ENCODE peak calls at places on chromosome 1, in seven cellular contexts. One of them, this sample, is unnamed.

GRCh38 chr1:85274969-85275453 is 1.4 kb downstream of the BCL10 start:
- DNase-seq in HCT116: no peak
- DNase-seq in K562: no peak
- DNase-seq in lower leg skin: no peak
- DNase-seq in adrenal gland: no peak
- DNase-seq in thyroid gland: no peak
- DNase-seq in gastrocnemius medialis: no peak
- DNase-seq in this sample: no peak

GRCh38 chr1:168297019-168297418 is 16.3 kb downstream of the TBX19 start:
- DNase-seq in HCT116: no peak
- DNase-seq in K562: no peak
- DNase-seq in lower leg skin: no peak
- DNase-seq in adrenal gland: no peak
- DNase-seq in thyroid gland: no peak
- DNase-seq in gastrocnemius medialis: no peak
- DNase-seq in this sample: no peak

GRCh38 chr1:218351617-218352438 is 6.7 kb downstream of the TGFB2 start:
- DNase-seq in HCT116: no peak
- DNase-seq in K562: no peak
- DNase-seq in lower leg skin: no peak
- DNase-seq in adrenal gland: peak; percentile 20
- DNase-seq in thyroid gland: peak; percentile 18
- DNase-seq in gastrocnemius medialis: no peak
- DNase-seq in this sample: no peak

GRCh38 chr1:117405042-117405441 is 37.8 kb downstream of the MAN1A2 start:
- DNase-seq in HCT116: no peak
- DNase-seq in K562: no peak
- DNase-seq in lower leg skin: no peak
- DNase-seq in adrenal gland: no peak
- DNase-seq in thyroid gland: no peak
- DNase-seq in gastrocnemius medialis: no peak
- DNase-seq in this sample: no peak

GRCh38 chr1:53276153-53276901 is 38.0 kb upstream of the MAGOH start:
- DNase-seq in HCT116: no peak
- DNase-seq in K562: no peak
- DNase-seq in lower leg skin: no peak
- DNase-seq in adrenal gland: no peak
- DNase-seq in thyroid gland: no peak
- DNase-seq in gastrocnemius medialis: no peak
- DNase-seq in this sample: no peak

GRCh38 chr1:12177999-12178441 is 11.2 kb downstream of the TNFRSF1B start:
- DNase-seq in HCT116: peak; percentile 35
- DNase-seq in K562: no peak
- DNase-seq in lower leg skin: peak; percentile 97
- DNase-seq in adrenal gland: peak; percentile 74
- DNase-seq in thyroid gland: peak; percentile 28
- DNase-seq in gastrocnemius medialis: no peak
- DNase-seq in this sample: no peak

GRCh38 chr1:180521474-180522203 is 19.3 kb upstream of the ACBD6 start:
- DNase-seq in HCT116: peak; percentile 77
- DNase-seq in K562: no peak
- DNase-seq in lower leg skin: no peak
- DNase-seq in adrenal gland: no peak
- DNase-seq in thyroid gland: no peak
- DNase-seq in gastrocnemius medialis: no peak
- DNase-seq in this sample: no peak

GRCh38 chr1:33255347-33256311 is 663 bp upstream of the ZNF362 start:
- DNase-seq in HCT116: peak; percentile 83
- DNase-seq in K562: no peak
- DNase-seq in lower leg skin: peak; percentile 96
- DNase-seq in adrenal gland: peak; percentile 88
- DNase-seq in thyroid gland: peak; percentile 76
- DNase-seq in gastrocnemius medialis: peak; percentile 79
- DNase-seq in this sample: peak; percentile 58

GRCh38 chr1:247437551-247438535 is 20.1 kb downstream of the OR2B11 start:
- DNase-seq in HCT116: no peak
- DNase-seq in K562: no peak
- DNase-seq in lower leg skin: no peak
- DNase-seq in adrenal gland: no peak
- DNase-seq in thyroid gland: no peak
- DNase-seq in gastrocnemius medialis: no peak
- DNase-seq in this sample: no peak

GRCh38 chr1:178341218-178341956 is 155.4 kb downstream of the CLEC20A start:
- DNase-seq in HCT116: peak; percentile 68
- DNase-seq in K562: no peak
- DNase-seq in lower leg skin: no peak
- DNase-seq in adrenal gland: peak; percentile 30
- DNase-seq in thyroid gland: peak; percentile 70
- DNase-seq in gastrocnemius medialis: no peak
- DNase-seq in this sample: peak; percentile 13

GRCh38 chr1:183223467-183223866 is 37.4 kb downstream of the LAMC2 start:
- DNase-seq in HCT116: no peak
- DNase-seq in K562: no peak
- DNase-seq in lower leg skin: no peak
- DNase-seq in adrenal gland: no peak
- DNase-seq in thyroid gland: peak; percentile 36
- DNase-seq in gastrocnemius medialis: no peak
- DNase-seq in this sample: no peak

GRCh38 chr1:151145158-151146071 is 1.0 kb downstream of the SEMA6C start:
- DNase-seq in HCT116: no peak
- DNase-seq in K562: no peak
- DNase-seq in lower leg skin: peak; percentile 90
- DNase-seq in adrenal gland: no peak
- DNase-seq in thyroid gland: no peak
- DNase-seq in gastrocnemius medialis: peak; percentile 76
- DNase-seq in this sample: peak; percentile 26

GRCh38 chr1:169109561-169110134 is 3.2 kb downstream of the ATP1B1 start:
- DNase-seq in HCT116: peak; percentile 88
- DNase-seq in K562: no peak
- DNase-seq in lower leg skin: no peak
- DNase-seq in adrenal gland: peak; percentile 88
- DNase-seq in thyroid gland: peak; percentile 83
- DNase-seq in gastrocnemius medialis: peak; percentile 71
- DNase-seq in this sample: no peak

GRCh38 chr1:226548281-226549093 is at the start of gene STUM:
- DNase-seq in HCT116: no peak
- DNase-seq in K562: no peak
- DNase-seq in lower leg skin: no peak
- DNase-seq in adrenal gland: no peak
- DNase-seq in thyroid gland: peak; percentile 38
- DNase-seq in gastrocnemius medialis: no peak
- DNase-seq in this sample: no peak

GRCh38 chr1:20589331-20590312 is 725 bp downstream of the CDA start:
- DNase-seq in HCT116: no peak
- DNase-seq in K562: no peak
- DNase-seq in lower leg skin: no peak
- DNase-seq in adrenal gland: peak; percentile 60
- DNase-seq in thyroid gland: no peak
- DNase-seq in gastrocnemius medialis: no peak
- DNase-seq in this sample: no peak

GRCh38 chr1:165827199-165828102 is at the start of gene UCK2:
- DNase-seq in HCT116: peak; percentile 58
- DNase-seq in K562: peak; percentile 89
- DNase-seq in lower leg skin: peak; percentile 91
- DNase-seq in adrenal gland: peak; percentile 82
- DNase-seq in thyroid gland: peak; percentile 80
- DNase-seq in gastrocnemius medialis: peak; percentile 72
- DNase-seq in this sample: peak; percentile 37

GRCh38 chr1:10170362-10170665 is 40.1 kb upstream of the KIF1B start:
- DNase-seq in HCT116: no peak
- DNase-seq in K562: no peak
- DNase-seq in lower leg skin: no peak
- DNase-seq in adrenal gland: no peak
- DNase-seq in thyroid gland: no peak
- DNase-seq in gastrocnemius medialis: no peak
- DNase-seq in this sample: no peak

GRCh38 chr1:91889717-91890459 is 3.9 kb upstream of the TGFBR3 start:
- DNase-seq in HCT116: no peak
- DNase-seq in K562: no peak
- DNase-seq in lower leg skin: no peak
- DNase-seq in adrenal gland: peak; percentile 46
- DNase-seq in thyroid gland: peak; percentile 29
- DNase-seq in gastrocnemius medialis: no peak
- DNase-seq in this sample: no peak

DNA sequence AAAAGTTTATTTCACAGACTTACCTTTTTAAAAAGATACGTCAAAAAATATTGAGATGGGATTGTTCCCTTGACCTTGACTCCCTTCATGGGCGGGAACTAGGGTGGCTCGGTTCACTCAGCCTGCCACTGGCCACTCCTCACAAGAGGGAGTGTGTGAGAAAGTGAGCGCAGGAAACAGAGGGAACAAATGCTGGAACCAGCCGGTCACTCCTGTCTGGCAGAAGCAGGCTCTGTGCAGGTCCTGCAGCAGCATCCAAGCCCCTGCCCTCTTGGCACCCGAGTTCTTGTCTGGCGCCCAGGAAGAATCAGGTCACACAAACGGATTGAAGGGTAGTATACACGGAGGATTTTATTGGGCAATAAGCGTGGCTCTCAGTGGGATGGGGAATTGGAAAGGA is 58.9 kb downstream of the ZNF648 start:
- DNase-seq in HCT116: no peak
- DNase-seq in K562: no peak
- DNase-seq in lower leg skin: no peak
- DNase-seq in adrenal gland: no peak
- DNase-seq in thyroid gland: no peak
- DNase-seq in gastrocnemius medialis: no peak
- DNase-seq in this sample: no peak
- TF ChIP-seq POLR2A in HCT116: no peak
- TF ChIP-seq POLR2A in K562: no peak
- TF ChIP-seq POLR2A in lower leg skin: no peak
- TF ChIP-seq POLR2A in adrenal gland: no peak
- TF ChIP-seq POLR2A in thyroid gland: no peak
- TF ChIP-seq POLR2A in gastrocnemius medialis: no peak
- TF ChIP-seq POLR2A in this sample: no peak

DNA sequence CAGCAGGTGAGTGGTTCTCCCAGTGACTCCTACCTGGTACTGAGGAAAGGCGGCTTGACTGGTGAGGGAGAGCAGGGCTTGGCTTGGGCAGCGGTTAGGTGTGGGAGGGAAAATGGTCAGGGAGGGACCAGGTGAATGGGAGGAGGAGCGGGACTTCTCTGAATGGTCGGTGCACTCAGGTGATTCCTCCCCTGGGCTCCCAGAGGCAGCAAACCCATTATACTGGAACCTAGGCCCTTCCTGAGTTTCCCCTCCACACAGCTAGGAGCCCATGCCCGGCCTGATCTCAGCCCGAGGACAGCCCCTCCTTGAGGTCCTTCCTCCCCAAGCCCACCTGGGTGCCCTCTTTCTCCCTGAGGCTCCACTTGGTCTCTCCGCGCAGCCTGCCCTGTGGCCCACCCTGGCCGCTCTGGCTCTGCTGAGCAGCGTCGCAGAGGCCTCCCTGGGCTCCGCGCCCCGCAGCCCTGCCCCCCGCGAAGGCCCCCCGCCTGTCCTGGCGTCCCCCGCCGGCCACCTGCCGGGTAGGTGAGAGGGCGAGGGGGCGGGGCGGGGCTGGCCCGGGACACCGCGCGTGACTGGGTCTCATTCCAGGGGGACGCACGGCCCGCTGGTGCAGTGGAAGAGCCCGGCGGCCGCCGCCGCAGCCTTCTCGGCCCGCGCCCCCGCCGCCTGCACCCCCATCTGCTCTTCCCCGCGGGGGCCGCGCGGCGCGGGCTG is 2.3 kb downstream of the ARTN start:
- DNase-seq in HCT116: no peak
- DNase-seq in K562: no peak
- DNase-seq in lower leg skin: no peak
- DNase-seq in adrenal gland: no peak
- DNase-seq in thyroid gland: peak; percentile 79
- DNase-seq in gastrocnemius medialis: no peak
- DNase-seq in this sample: no peak
- TF ChIP-seq POLR2A in HCT116: no peak
- TF ChIP-seq POLR2A in K562: no peak
- TF ChIP-seq POLR2A in lower leg skin: no peak
- TF ChIP-seq POLR2A in adrenal gland: no peak
- TF ChIP-seq POLR2A in thyroid gland: peak; percentile 21
- TF ChIP-seq POLR2A in gastrocnemius medialis: no peak
- TF ChIP-seq POLR2A in this sample: no peak

DNA sequence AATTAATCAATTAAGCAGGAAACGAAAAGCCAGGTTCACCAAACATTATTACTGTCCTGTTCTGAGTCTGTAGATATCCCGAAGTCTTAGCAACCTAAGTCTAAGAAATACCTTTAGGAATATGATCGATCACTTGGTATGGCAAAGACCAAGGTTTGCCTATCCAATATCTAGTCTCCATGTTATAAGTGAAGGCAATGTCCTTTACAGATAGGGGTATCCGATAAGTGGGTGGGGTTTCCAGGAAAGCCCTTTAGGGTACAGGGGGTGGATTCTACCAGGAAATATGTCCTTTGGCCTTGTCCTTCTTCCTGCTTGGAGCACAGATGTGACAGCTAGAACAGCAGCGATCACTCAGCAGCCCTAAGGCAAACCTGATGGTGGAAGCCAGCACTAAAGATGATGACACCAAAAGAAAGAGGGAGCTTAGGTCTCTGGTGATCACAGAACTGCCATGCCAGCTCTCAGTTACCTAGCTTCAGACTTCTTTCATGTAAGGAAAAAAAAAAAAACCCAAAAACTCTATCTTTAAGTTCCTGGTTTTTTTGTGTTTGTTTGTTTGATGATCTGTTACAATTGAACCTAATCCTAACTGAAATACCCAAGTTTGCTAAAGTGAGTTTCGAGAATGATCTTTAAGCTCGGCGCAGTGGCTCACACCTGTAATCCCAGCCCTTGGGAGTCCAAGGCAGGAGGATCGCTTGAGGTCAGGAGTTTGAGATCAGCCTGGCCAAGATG is 40.8 kb downstream of the DSTYK start:
- DNase-seq in HCT116: no peak
- DNase-seq in K562: peak; percentile 53
- DNase-seq in lower leg skin: no peak
- DNase-seq in adrenal gland: no peak
- DNase-seq in thyroid gland: no peak
- DNase-seq in gastrocnemius medialis: no peak
- DNase-seq in this sample: no peak
- TF ChIP-seq POLR2A in HCT116: no peak
- TF ChIP-seq POLR2A in K562: no peak
- TF ChIP-seq POLR2A in lower leg skin: no peak
- TF ChIP-seq POLR2A in adrenal gland: no peak
- TF ChIP-seq POLR2A in thyroid gland: no peak
- TF ChIP-seq POLR2A in gastrocnemius medialis: no peak
- TF ChIP-seq POLR2A in this sample: no peak

DNA sequence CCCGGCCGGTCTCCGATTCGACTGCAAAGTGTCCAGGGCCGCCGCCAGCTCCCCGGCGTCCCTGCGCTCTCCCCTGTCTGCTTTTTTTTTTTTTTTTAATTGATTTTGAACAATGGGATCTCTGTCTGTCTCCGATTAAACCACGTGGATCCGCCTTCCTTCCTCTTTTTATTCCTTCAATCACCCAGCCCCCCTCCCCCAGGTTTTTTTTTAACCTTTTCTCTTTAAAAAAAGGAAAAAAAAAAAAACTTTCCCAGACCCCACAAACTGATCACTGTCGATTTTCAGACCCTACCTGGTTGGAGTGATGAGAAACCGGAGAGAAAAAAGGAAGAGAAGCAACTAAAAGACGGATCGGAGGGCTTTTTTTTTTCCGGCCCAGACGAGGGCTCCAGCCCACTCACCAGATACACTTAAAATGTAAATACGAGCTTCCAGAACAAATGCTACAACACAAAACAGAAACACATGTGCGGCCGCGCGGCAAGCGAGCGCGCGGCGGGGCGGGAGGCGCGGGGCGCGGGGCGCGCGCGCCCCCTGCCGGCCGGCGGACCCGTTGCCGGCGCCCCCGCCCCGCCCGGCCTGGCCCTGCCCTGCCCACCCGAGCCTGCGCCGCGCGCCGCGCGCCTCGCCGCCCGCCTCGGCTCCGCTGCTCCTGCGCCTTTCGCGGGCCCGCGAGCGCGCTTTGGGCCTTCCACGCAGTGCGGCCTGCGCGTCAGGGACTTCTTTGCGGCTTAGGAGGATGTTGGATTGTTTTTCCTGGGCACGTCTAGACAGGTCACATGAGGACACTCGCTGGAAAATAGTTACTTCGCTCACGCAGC is at the start of gene RCC2:
- DNase-seq in HCT116: peak; percentile 43
- DNase-seq in K562: peak; percentile 91
- DNase-seq in lower leg skin: no peak
- DNase-seq in adrenal gland: peak; percentile 70
- DNase-seq in thyroid gland: peak; percentile 71
- DNase-seq in gastrocnemius medialis: peak; percentile 10
- DNase-seq in this sample: no peak
- TF ChIP-seq POLR2A in HCT116: peak; percentile 71
- TF ChIP-seq POLR2A in K562: peak; percentile 88
- TF ChIP-seq POLR2A in lower leg skin: no peak
- TF ChIP-seq POLR2A in adrenal gland: peak; percentile 44
- TF ChIP-seq POLR2A in thyroid gland: no peak
- TF ChIP-seq POLR2A in gastrocnemius medialis: peak; percentile 20
- TF ChIP-seq POLR2A in this sample: no peak

This sample was measured in tibial nerve.